ENCODE peak calls at places on chromosomes 11 and 22, in seven cellular contexts. H is heart right ventricle; J is activated CD4-positive, alpha-beta memory T cell treated with anti-CD3 and anti-CD28 coated beads for 36 hours; V is astrocyte of the spinal cord; T is fibroblast of pulmonary artery; A is T-cell; X is SHP77 treated with DMSO at 0.1 percent for 48 hours. Y is an unnamed sample.

GRCh38 chr11:108965602-108966001 is 300.7 kb downstream of the DDX10 start:
- DNase-seq in V (peak), X (no peak), J (no peak), A (no peak), H (no peak), T (peak), Y (peak)

GRCh38 chr11:1139441-1140066 is 18.2 kb upstream of the MUC5AC start:
- DNase-seq in X (no peak), V (peak), J (peak), A (no peak), H (no peak), T (no peak), Y (no peak)

GRCh38 chr11:10096987-10097386 is 197.0 kb downstream of the SBF2 start:
- DNase-seq in H (no peak), A (no peak), J (no peak), X (no peak), T (no peak), V (no peak), Y (no peak)

GRCh38 chr11:83815736-83816135 is 529.6 kb upstream of the CCDC90B start:
- DNase-seq in T (peak), A (no peak), H (no peak), J (no peak), V (peak), X (no peak), Y (no peak)

GRCh38 chr22:25318081-25318823 is 98.8 kb downstream of the CRYBB2 start:
- DNase-seq in X (no peak), V (no peak), H (no peak), A (no peak), J (no peak), T (no peak), Y (no peak)

GRCh38 chr11:10305262-10305963 is 540 bp downstream of the ADM start:
- DNase-seq in T (no peak), V (peak), X (no peak), A (no peak), J (peak), H (no peak), Y (no peak)

GRCh38 chr11:46338988-46339666 is 8.1 kb upstream of the DGKZ start:
- DNase-seq in V (no peak), T (no peak), J (no peak), A (no peak), X (peak), H (no peak), Y (no peak)

GRCh38 chr11:61922539-61922938 is 5.2 kb upstream of the RAB3IL1 start:
- DNase-seq in A (no peak), J (no peak), X (no peak), V (peak), T (peak), H (peak), Y (no peak)

GRCh38 chr11:93903989-93904388 is 53.6 kb upstream of the VSTM5 start:
- DNase-seq in A (no peak), X (no peak), T (no peak), J (no peak), V (no peak), H (no peak), Y (no peak)

GRCh38 chr22:31501738-31502137 is 5.4 kb downstream of the SFI1 start:
- DNase-seq in H (no peak), J (no peak), X (no peak), V (no peak), T (no peak), A (no peak), Y (no peak)

GRCh38 chr11:89163686-89164085 is 14.0 kb upstream of the TYR start:
- DNase-seq in T (no peak), J (no peak), V (no peak), X (no peak), H (no peak), A (no peak), Y (no peak)

GRCh38 chr11:86574493-86575207 is 97.8 kb downstream of the ME3 start:
- DNase-seq in H (no peak), T (peak), J (no peak), X (no peak), V (peak), A (no peak), Y (no peak)

GRCh38 chr11:68804786-68805185 is 36.9 kb downstream of the CPT1A start:
- DNase-seq in V (no peak), J (no peak), H (no peak), A (no peak), T (no peak), X (no peak), Y (no peak)

GRCh38 chr11:47327025-47327424 is 25.5 kb downstream of the MYBPC3 start:
- DNase-seq in J (no peak), H (no peak), T (no peak), V (no peak), X (no peak), A (no peak), Y (no peak)

GRCh38 chr11:126331286-126331685 is 24.2 kb upstream of the ST3GAL4 start:
- DNase-seq in X (no peak), H (no peak), V (no peak), A (no peak), T (no peak), J (no peak), Y (no peak)

GRCh38 chr11:79087957-79088318 is 352.9 kb downstream of the TENM4 start:
- DNase-seq in A (no peak), T (peak), H (no peak), X (no peak), V (no peak), J (no peak), Y (no peak)

GRCh38 chr11:66936326-66936725 is 21.9 kb downstream of the PC start:
- DNase-seq in J (no peak), X (no peak), A (no peak), T (peak), V (peak), H (no peak), Y (no peak)

GRCh38 chr11:38300570-38300969 is 1702.5 kb upstream of the RAG2 start:
- DNase-seq in H (no peak), X (no peak), A (no peak), T (no peak), V (no peak), J (no peak), Y (no peak)

GRCh38 chr11:85766801-85767200 is 44.1 kb downstream of the SYTL2 start:
- DNase-seq in A (no peak), T (no peak), X (no peak), H (no peak), V (no peak), J (no peak), Y (peak)

GRCh38 chr22:30248484-30248883 is 1.9 kb upstream of the LIF start:
- DNase-seq in J (no peak), T (no peak), V (no peak), A (no peak), H (no peak), X (no peak), Y (no peak)

GRCh38 chr11:119029340-119030028 is 1.2 kb downstream of the SLC37A4 start:
- DNase-seq in T (no peak), H (peak), V (no peak), X (no peak), A (no peak), J (peak), Y (peak)

GRCh38 chr11:95652002-95652472 is 137.5 kb downstream of the FAM76B start:
- DNase-seq in J (no peak), A (no peak), V (no peak), H (peak), T (no peak), X (no peak), Y (no peak)

GRCh38 chr22:16912281-16912680 is 87.1 kb upstream of the XKR3 start:
- DNase-seq in V (no peak), T (no peak), X (no peak), H (no peak), J (no peak), A (no peak), Y (no peak)

GRCh38 chr22:39216143-39216490 is 28.7 kb downstream of the PDGFB start:
- DNase-seq in H (no peak), T (no peak), V (no peak), A (no peak), J (no peak), X (no peak), Y (no peak)

GRCh38 chr11:134532176-134532920 is 120.3 kb upstream of the B3GAT1 start:
- DNase-seq in J (no peak), H (peak), T (no peak), X (no peak), V (no peak), A (no peak), Y (no peak)

GRCh38 chr11:86495341-86495740 is 120.7 kb downstream of the CCDC81 start:
- DNase-seq in J (no peak), T (no peak), V (peak), X (no peak), H (no peak), A (no peak), Y (no peak)

GRCh38 chr22:37254867-37255233 is 10.8 kb upstream of the RAC2 start:
- DNase-seq in V (peak), A (no peak), J (no peak), H (no peak), T (peak), X (no peak), Y (no peak)

GRCh38 chr11:134411887-134412507 is at the start of gene B3GAT1:
- DNase-seq in X (no peak), J (no peak), T (no peak), H (no peak), V (no peak), A (no peak), Y (no peak)

GRCh38 chr11:33620423-33621120 is 80.1 kb downstream of the C11orf91 start:
- DNase-seq in A (no peak), T (peak), V (peak), H (no peak), J (no peak), X (no peak), Y (peak)

GRCh38 chr11:117492578-117493251 is 165.1 kb downstream of the CEP164 start:
- DNase-seq in X (no peak), A (no peak), J (no peak), V (no peak), T (no peak), H (no peak), Y (no peak)

GRCh38 chr11:68128682-68129327 is 7.6 kb upstream of the CHKA start:
- DNase-seq in X (no peak), V (peak), H (peak), T (peak), A (no peak), J (no peak), Y (no peak)

GRCh38 chr11:772429-773390 is 4.6 kb downstream of the GATD1 start:
- DNase-seq in A (no peak), X (no peak), J (no peak), T (no peak), V (no peak), H (no peak), Y (no peak)

GRCh38 chr11:90500922-90501568 is 278.2 kb upstream of the CHORDC1 start:
- DNase-seq in J (no peak), V (no peak), X (no peak), T (no peak), H (no peak), A (no peak), Y (no peak)

GRCh38 chr11:65586676-65587075 is 8.9 kb downstream of the KCNK7 start:
- DNase-seq in V (no peak), T (peak), J (no peak), H (no peak), X (no peak), A (no peak), Y (no peak)

GRCh38 chr11:17019231-17019630 is 5.0 kb upstream of the PLEKHA7 start:
- DNase-seq in H (no peak), J (no peak), A (no peak), V (no peak), T (no peak), X (no peak), Y (no peak)

GRCh38 chr11:117882539-117882938 is 6.1 kb upstream of the FXYD6 start:
- DNase-seq in X (no peak), V (no peak), J (no peak), H (no peak), A (no peak), T (no peak), Y (no peak)

Y was measured in epithelial cell of proximal tubule.